ENCODE peak calls at places on chromosome X, in six cellular contexts. K is tibial artery, Y is left ventricle myocardium inferior, X is upper lobe of right lung, O is ovary, Z is tibial nerve. J is an unnamed sample.

GRCh38 chrX:69178592-69178991 is 13.3 kb upstream of the PJA1 start:
- DNase-seq in K (no peak), Y (no peak), X (no peak), O (no peak), Z (no peak), J (no peak)

GRCh38 chrX:136262241-136262640 is 11.0 kb upstream of the MAP7D3 start:
- DNase-seq in K (no peak), Y (no peak), X (no peak), O (peak; percentile 37), Z (no peak), J (no peak)

GRCh38 chrX:3476973-3477372 is 130.5 kb upstream of the MXRA5 start:
- DNase-seq in K (no peak), Y (no peak), X (no peak), O (no peak), Z (no peak), J (no peak)

GRCh38 chrX:21698274-21698673 is 40.1 kb upstream of the KLHL34 start:
- DNase-seq in K (no peak), Y (no peak), X (no peak), O (no peak), Z (no peak), J (no peak)

GRCh38 chrX:153573999-153574398 is 24.9 kb downstream of the CCNQ start:
- DNase-seq in K (no peak), Y (no peak), X (no peak), O (no peak), Z (no peak), J (no peak)

GRCh38 chrX:119676949-119677653 is 15.9 kb downstream of the SEPTIN6 start:
- DNase-seq in K (no peak), Y (no peak), X (no peak), O (no peak), Z (no peak), J (no peak)

GRCh38 chrX:99001286-99001685 is 1408.8 kb downstream of the PCDH19 start:
- DNase-seq in K (no peak), Y (no peak), X (no peak), O (no peak), Z (no peak), J (no peak)

GRCh38 chrX:19040373-19040772 is 56.5 kb upstream of the PHKA2 start:
- DNase-seq in K (no peak), Y (no peak), X (no peak), O (no peak), Z (no peak), J (no peak)

GRCh38 chrX:141175786-141176185 is 1.1 kb downstream of the LDOC1 start:
- DNase-seq in K (no peak), Y (no peak), X (no peak), O (no peak), Z (no peak), J (no peak)

GRCh38 chrX:24343719-24344118 is 16.7 kb upstream of the SUPT20HL1 start:
- DNase-seq in K (no peak), Y (no peak), X (no peak), O (no peak), Z (no peak), J (no peak)

GRCh38 chrX:9148626-9149385 is 114.9 kb upstream of the FAM9B start:
- DNase-seq in K (peak; percentile 26), Y (no peak), X (no peak), O (no peak), Z (no peak), J (no peak)

GRCh38 chrX:1661048-1661921 is 46.4 kb downstream of the ASMT start:
- DNase-seq in K (peak; percentile 25), Y (peak; percentile 35), X (peak; percentile 79), O (no peak), Z (no peak), J (no peak)

GRCh38 chrX:132292753-132293152 is 73.5 kb upstream of the RAP2C start:
- DNase-seq in K (no peak), Y (no peak), X (no peak), O (no peak), Z (no peak), J (peak; percentile 2)

GRCh38 chrX:24799078-24799477 is 105.4 kb downstream of the POLA1 start:
- DNase-seq in K (no peak), Y (no peak), X (no peak), O (no peak), Z (no peak), J (no peak)

DNA sequence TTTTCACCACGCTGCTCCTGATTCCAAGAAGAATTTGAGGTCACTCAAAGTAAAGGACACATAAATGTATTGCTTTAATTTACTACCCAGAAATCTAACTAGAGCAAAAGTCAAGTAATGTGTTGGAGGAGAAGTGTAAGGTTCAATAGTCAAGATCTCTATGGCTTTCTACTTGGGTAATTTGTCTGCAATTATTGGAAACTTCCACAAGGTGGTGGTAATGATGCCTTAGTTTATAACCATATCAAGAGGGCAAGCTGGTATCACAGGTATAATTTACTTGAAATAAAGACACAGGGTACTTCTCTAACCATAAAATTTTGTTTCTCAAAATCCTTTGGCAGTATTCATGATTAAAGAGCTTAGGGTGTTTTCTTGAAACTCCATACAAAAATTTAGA is 10.2 kb upstream of the GRIA3 start:
- DNase-seq in K (no peak), Y (no peak), X (no peak), O (no peak), Z (no peak), J (no peak)
- TF ChIP-seq CTCF in K (no peak), Y (no peak), X (no peak), O (no peak), Z (no peak), J (peak; percentile 7)

DNA sequence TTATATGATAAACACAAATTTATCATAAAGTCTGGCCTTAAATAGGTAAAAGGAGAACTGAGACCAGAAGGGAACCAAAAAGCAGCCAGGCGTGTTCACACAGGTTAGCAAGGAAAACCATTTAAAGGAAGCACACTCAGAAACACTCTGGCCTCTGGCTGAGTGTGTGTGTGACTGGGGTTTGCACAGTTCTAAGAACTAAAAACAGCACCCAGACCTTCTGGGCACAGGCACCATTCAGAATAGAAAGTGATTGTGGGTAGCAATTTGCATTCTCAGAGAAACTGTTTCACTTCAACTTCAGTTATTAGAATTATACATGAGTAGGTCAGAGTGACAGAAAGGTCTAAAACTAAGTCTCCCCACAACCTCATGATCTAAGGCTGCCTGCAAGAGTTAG is 10.0 kb downstream of the GPR82 start:
- DNase-seq in K (no peak), Y (no peak), X (no peak), O (no peak), Z (no peak), J (no peak)
- H3K4me3 ChIP-seq in K (no peak overlapping the region), Y (no peak overlapping the region), X (no peak overlapping the region), O (no peak overlapping the region), Z (no peak overlapping the region), J (no peak overlapping the region)

GRCh38 chrX:16639966-16640365 is 10.0 kb upstream of the S100G start:
- DNase-seq in K (no peak), Y (no peak), X (no peak), O (no peak), Z (no peak), J (no peak)
- H3K27me3 ChIP-seq in K (no peaks in the 10 kb centered on the region), Y (no peaks in the 10 kb centered on the region), X (no peaks in the 10 kb centered on the region), O (no peaks in the 10 kb centered on the region), Z (no peaks in the 10 kb centered on the region), J (no peaks in the 10 kb centered on the region)

GRCh38 chrX:148049441-148049840 is 68.3 kb downstream of the FMR1NB start:
- DNase-seq in K (no peak), Y (no peak), X (no peak), O (no peak), Z (no peak), J (no peak)
- TF ChIP-seq CTCF in K (peak; percentile 31), Y (peak; percentile 63), X (peak; percentile 44), O (no peak), Z (peak; percentile 44), J (peak; percentile 57)

DNA sequence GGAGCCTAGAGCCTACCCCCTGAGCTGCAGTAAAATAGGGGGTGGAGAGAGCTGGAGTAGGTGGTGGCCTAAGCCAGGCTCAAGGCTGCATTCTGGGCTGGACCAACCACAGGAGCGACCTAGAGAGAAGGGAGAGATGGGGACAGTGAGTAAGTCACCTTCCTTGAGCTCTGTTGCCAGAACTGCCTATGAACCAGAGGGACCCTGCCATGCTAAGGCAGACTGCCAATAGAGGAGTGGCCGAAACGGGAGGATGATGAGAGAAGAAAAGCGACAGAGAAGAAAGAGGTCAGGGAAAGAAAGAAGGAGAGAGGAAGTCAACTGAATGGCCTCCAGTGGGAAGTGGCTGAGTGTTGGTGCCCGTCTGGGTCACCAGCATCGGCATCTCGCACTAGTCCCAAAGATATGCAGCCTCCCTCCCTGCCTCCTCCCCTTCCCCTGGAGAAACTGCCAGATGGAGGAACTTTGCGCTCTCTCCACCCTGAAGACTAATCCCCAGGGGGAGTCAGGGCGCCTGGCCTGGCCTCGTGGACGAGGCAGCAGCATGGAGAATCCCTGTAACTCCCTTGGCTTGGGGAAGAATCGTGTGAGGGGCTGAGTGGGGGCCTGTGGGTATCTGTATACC is 28.8 kb downstream of the ELF4 start:
- DNase-seq in K (no peak), Y (no peak), X (no peak), O (no peak), Z (no peak), J (no peak)
- H3K4me3 ChIP-seq in K (no peak overlapping the region), Y (peak overlapping the region; percentile 40), X (no peak overlapping the region), O (no peak overlapping the region), Z (no peak overlapping the region), J (no peak overlapping the region)